ENCODE peak calls at places on chromosomes 13 and 19, in ten cellular contexts. R, A, D, N, M, Y, W, K, B and J are unnamed samples. For H3K4me1, the result is how much of the 10 kb centered on the place peaks cover.

GRCh38 chr13:101065314-101065713 is 351.0 kb downstream of the NALCN start:
- DNase-seq in R (no peak), A (no peak), D (no peak), N (no peak), M (peak), Y (no peak), W (no peak), K (peak), B (no peak), J (no peak)

GRCh38 chr13:72025836-72026235 is 158.8 kb upstream of the DACH1 start:
- DNase-seq in R (no peak), A (no peak), D (no peak), N (no peak), M (peak), Y (no peak), W (no peak), K (no peak), B (no peak), J (no peak)

GRCh38 chr13:98083936-98084335 is 59.0 kb upstream of the FARP1 start:
- DNase-seq in R (no peak), A (peak), D (no peak), N (no peak), M (peak), Y (no peak), W (no peak), K (peak), B (no peak), J (no peak)

GRCh38 chr19:3821857-3822364 is 35.7 kb upstream of the MATK start:
- DNase-seq in R (peak), A (peak), D (peak), N (peak), M (no peak), Y (no peak), W (peak), K (peak), B (peak), J (peak)

GRCh38 chr19:54014920-54015560 is 23.6 kb downstream of the CACNG6 start:
- DNase-seq in R (no peak), A (no peak), D (no peak), N (no peak), M (no peak), Y (no peak), W (no peak), K (no peak), B (no peak), J (no peak)

GRCh38 chr19:3359850-3360493 is 6.4 kb upstream of the NFIC start:
- DNase-seq in R (peak), A (no peak), D (no peak), N (no peak), M (no peak), Y (no peak), W (no peak), K (peak), B (no peak), J (peak)

GRCh38 chr19:56137405-56137804 is 3.7 kb upstream of the ZNF444 start:
- DNase-seq in R (no peak), A (no peak), D (no peak), N (peak), M (no peak), Y (no peak), W (no peak), K (no peak), B (no peak), J (no peak)

GRCh38 chr19:14670408-14670807 is 4.2 kb downstream of the ADGRE3 start:
- DNase-seq in R (no peak), A (no peak), D (no peak), N (no peak), M (no peak), Y (no peak), W (no peak), K (no peak), B (no peak), J (no peak)

GRCh38 chr13:108929532-108929931 is 300.1 kb downstream of the MYO16 start:
- DNase-seq in R (peak), A (no peak), D (no peak), N (peak), M (no peak), Y (no peak), W (no peak), K (peak), B (no peak), J (no peak)

GRCh38 chr13:68667863-68668262 is 1437.7 kb upstream of the PCDH9 start:
- DNase-seq in R (no peak), A (no peak), D (no peak), N (no peak), M (no peak), Y (no peak), W (no peak), K (no peak), B (no peak), J (no peak)

GRCh38 chr13:108084840-108085239 is 130.5 kb downstream of the LIG4 start:
- DNase-seq in R (no peak), A (no peak), D (no peak), N (no peak), M (no peak), Y (no peak), W (no peak), K (no peak), B (no peak), J (no peak)

GRCh38 chr13:44048326-44048725 is 168.6 kb downstream of the LACC1 start:
- DNase-seq in R (no peak), A (no peak), D (peak), N (peak), M (no peak), Y (no peak), W (no peak), K (no peak), B (no peak), J (peak)

GRCh38 chr19:54133312-54133956 is 4.1 kb upstream of the CNOT3 start:
- DNase-seq in R (peak), A (no peak), D (peak), N (peak), M (peak), Y (no peak), W (peak), K (no peak), B (peak), J (peak)

GRCh38 chr19:39915101-39915847 is 19.2 kb downstream of the FCGBP start:
- DNase-seq in R (peak), A (no peak), D (no peak), N (no peak), M (no peak), Y (no peak), W (no peak), K (no peak), B (no peak), J (no peak)

GRCh38 chr13:60584976-60585375 is 188.0 kb downstream of the TDRD3 start:
- DNase-seq in R (peak), A (no peak), D (no peak), N (no peak), M (peak), Y (no peak), W (peak), K (peak), B (no peak), J (no peak)

GRCh38 chr13:50162001-50162400 is 146.8 kb downstream of the KCNRG start:
- DNase-seq in R (no peak), A (peak), D (no peak), N (no peak), M (no peak), Y (no peak), W (no peak), K (peak), B (no peak), J (no peak)

GRCh38 chr13:67416047-67416925 is 186.2 kb upstream of the PCDH9 start:
- DNase-seq in R (peak), A (peak), D (peak), N (peak), M (peak), Y (no peak), W (peak), K (peak), B (peak), J (peak)

GRCh38 chr13:28636677-28637317 is 22.1 kb upstream of the POMP start:
- DNase-seq in R (peak), A (peak), D (peak), N (peak), M (peak), Y (no peak), W (peak), K (peak), B (peak), J (peak)

GRCh38 chr13:77699059-77699680 is 1.7 kb downstream of the SLAIN1 start:
- DNase-seq in R (no peak), A (no peak), D (no peak), N (no peak), M (no peak), Y (no peak), W (no peak), K (no peak), B (no peak), J (no peak)

DNA sequence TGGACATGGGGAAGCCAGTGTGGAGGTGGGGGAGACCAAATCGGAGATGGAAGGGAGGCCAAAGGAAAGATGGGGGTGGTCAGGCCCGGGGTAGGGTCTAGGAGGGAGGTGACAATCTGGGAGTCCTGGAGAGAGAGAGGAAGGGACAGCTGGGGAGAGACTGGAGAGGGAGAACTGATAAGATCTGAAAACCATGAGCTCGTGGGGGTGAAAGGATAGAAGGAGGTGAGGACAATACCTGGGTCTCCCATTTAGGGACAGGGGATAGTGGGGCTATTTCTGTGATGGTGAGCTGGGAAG is 1.4 kb downstream of the HSD11B1L start:
- DNase-seq in R (no peak), A (no peak), D (no peak), N (no peak), M (no peak), Y (no peak), W (no peak), K (no peak), B (no peak), J (no peak)
- H3K4me3 ChIP-seq in R (no peak), A (no peak), D (no peak), N (no peak), M (no peak), Y (no peak), W (no peak), K (no peak), B (peak), J (no peak)

DNA sequence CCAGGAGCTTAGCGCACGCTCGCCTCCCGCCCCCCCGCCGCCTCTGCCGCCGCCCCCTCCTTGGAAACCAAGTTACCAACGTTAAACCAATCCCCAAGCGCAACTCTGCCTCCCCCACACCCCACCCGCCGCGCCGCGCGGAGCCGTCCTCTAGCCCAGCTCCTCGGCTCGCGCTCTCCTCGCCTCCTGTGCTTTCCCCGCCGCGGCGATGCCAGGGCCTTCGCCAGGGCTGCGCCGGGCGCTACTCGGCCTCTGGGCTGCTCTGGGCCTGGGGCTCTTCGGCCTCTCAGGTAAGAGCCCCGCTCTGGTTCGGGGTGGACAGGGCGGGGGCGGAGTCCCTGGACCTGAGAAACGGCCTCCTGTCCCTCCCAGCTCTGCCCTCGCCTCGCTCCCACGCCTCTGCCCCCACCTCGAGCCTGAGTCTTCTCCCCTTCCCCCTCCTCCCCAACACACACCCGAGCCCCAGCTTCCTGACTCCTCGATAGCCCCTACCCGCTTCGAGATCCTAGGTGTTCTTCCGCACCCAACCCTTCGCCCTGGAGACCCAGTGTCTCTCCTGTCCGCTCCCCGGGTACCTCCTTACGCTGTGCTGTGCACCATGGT is at the start of gene ICAM5:
- DNase-seq in R (peak), A (peak), D (no peak), N (peak), M (no peak), Y (no peak), W (no peak), K (peak), B (no peak), J (peak)
- H3K4me1 ChIP-seq in R (under half), A (under half), D (half or more), N (under half), M (under half), Y (under half), W (under half), K (under half), B (under half), J (under half)

GRCh38 chr13:45847554-45848224 is 3.9 kb downstream of the SIAH3 start:
- DNase-seq in R (no peak), A (no peak), D (no peak), N (no peak), M (peak), Y (no peak), W (no peak), K (no peak), B (no peak), J (no peak)
- H2AFZ ChIP-seq in R (no peak), A (no peak), D (no peak), N (no peak), M (no peak), Y (no peak), W (no peak), K (no peak), B (no peak), J (no peak)

DNA sequence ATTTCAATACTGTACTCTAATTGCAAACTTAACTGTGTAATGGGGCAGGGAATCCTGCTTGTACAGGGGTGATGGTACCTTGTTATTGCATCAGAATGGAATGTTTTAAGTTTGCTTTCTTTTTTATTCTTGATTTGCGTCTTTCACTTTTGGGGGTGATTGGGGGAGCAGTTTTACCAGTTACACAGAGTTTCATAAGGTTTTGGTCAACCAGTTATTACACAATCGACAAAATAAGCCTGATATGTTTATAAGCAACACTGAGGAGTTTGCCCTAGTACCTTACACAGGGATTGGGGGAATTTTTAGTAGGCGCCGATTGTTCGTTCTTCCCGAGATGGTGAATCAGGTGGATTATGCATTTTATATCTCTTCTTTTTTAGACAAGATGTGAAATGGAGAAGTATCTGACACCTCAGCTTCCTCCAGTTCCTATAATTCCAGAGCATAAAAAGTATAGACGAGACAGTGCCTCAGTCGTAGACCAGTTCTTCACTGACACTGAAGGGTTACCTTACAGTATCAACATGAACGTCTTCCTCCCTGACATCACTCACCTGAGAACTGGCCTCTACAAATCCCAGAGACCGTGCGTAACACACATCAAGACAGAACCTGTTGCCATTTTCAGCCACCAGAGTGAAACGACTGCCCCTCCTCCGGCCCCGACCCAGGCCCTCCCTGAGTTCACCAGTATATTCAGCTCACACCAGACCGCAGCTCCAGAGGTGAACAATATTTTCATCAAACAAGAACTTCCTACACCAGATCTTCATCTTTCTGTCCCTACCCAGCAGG is 2.9 kb downstream of the KLF5 start:
- DNase-seq in R (peak), A (no peak), D (no peak), N (no peak), M (no peak), Y (no peak), W (no peak), K (no peak), B (no peak), J (no peak)
- H3K4me3 ChIP-seq in R (no peak), A (no peak), D (no peak), N (peak), M (no peak), Y (peak), W (no peak), K (peak), B (no peak), J (no peak)

DNA sequence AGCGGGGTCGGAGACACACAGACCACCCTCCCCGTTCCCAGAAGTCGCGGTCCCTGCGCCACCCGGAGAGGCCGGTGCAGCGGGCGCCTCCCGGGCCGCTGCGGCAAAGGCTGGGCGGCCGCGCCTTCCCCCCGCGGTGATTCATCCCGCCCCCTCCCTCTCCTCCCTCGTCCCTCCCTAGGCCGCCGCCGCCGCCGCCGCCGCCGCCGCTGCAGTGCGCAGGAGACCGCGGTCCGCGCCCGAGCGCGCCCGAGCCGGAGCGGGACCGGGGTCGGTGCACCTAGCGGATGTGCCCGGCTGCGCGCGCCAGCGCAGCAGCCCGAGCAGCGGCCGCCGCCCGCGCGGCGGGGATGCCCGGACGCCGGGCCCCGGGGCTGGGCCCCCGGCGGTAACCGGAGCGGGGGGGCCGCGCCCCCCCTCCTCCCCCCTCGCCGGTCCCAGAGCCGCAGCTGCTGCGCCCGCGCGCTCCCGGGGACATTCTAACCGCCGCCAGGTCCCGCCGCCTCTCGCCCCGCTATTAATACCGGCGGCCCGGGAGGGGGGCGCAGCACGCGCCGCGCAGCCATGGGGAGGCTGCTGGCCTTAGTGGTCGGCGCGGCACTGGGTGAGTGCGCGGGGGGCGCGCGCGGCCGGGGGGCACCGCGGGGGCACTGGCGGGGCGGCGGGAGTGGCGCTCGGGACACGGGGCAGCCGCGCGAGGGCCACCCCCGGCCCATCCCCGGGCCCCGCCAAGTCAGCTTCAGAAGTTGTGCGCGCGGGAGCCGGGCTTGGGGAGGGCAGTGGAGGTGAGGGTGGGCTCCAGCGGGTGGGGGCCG is at the start of gene SCN1B:
- DNase-seq in R (peak), A (peak), D (peak), N (peak), M (peak), Y (no peak), W (peak), K (peak), B (peak), J (peak)
- H3K4me1 ChIP-seq in R (under half), A (under half), D (under half), N (under half), M (under half), Y (under half), W (under half), K (under half), B (under half), J (under half)

DNA sequence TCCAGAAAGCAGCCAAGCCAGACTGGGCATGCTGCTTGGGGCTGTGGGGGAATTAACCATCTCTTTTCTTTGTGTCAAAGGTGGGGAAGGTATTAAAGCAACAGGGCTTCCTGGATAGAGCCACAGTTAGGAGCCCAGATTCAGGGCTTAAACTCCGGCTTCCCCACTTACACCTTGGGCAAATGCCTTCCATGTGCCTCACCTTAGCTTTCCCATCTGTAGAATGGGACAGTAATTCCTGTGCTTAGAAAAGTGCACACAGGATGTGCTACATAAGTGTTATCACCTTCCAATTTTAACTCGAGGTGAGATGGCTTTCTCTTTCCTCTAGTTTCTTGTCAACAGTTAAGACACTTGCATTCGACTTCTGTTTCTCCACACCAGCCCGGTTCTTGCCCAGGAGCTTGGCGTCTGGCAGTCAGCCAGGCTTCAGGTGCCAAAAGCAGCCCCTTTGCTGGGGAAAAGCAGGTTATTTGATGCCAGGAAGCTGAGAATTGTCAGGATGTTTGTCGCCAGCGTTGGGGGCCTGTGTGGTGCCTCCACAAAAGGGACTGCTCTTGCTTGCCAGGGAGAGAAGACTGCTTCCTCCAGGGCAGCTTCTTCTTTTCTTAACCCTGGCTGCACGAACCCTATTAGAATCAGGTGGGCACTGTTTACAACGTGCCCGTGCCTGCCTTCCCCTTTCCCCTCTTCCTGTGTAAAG is 79.2 kb downstream of the SIPA1L3 start:
- DNase-seq in R (no peak), A (no peak), D (no peak), N (no peak), M (no peak), Y (no peak), W (no peak), K (no peak), B (no peak), J (peak)
- H2AFZ ChIP-seq in R (no peak), A (peak), D (no peak), N (no peak), M (no peak), Y (no peak), W (no peak), K (no peak), B (no peak), J (no peak)

DNA sequence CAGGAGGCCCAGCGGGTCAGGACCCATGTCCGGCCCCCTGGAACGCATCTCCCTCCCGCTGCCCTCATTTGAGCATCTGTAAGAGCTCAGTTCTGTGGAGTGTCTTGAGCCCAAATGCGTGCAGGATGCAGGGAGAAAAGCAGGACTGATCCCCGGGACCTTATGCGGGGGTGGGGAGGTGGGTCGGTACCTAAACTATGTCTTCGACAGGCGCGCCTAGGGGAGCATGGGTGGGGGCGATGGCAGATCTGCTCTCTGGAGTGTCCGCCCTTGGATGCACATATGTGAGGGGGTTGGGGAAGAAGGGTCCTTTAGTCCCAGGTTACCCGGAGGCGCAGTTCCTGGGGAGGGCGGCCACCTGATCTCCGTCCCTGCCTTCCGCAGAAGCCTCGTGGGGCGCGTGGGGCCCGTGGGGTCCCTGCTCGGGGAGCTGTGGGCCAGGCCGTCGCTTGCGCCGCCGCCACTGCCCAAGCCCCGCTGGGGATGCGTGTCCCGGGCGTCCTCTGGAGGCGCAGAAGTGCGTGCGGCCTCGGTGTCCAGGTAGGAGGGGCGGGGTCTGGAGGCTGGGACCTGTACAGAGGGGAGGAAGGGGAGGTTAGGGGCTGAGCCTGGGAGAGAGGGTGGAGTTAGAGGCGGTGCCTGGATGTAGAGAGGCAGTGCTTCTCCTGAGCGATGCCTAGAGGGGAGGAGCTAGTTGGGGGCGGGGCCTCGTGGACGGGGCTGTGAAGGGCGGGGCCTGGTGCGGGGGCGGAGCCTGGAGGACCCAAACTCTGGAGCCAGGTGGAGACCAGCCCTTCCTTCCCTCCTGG is 2.8 kb downstream of the CILP2 start:
- DNase-seq in R (peak), A (no peak), D (no peak), N (peak), M (no peak), Y (peak), W (peak), K (peak), B (peak), J (peak)
- H3K4me3 ChIP-seq in R (peak), A (no peak), D (no peak), N (peak), M (no peak), Y (peak), W (no peak), K (peak), B (no peak), J (no peak)